ENCODE peak calls at places on chromosomes 16 and 17, in eight cellular contexts. K is CD8-positive, alpha-beta T cell; R is astrocyte of the cerebellum; M is omental fat pad; G is Caco-2; O is H9; V is choroid plexus epithelial cell; A is progenitor cell of endocrine pancreas. E is an unnamed sample.

GRCh38 chr16:82694239-82694874 is 67.6 kb downstream of the CDH13 start:
- DNase-seq in K (no peak), R (no peak), M (no peak), G (no peak), O (no peak), V (peak), A (no peak), E (no peak)

GRCh38 chr17:32445075-32445427 is 741 bp downstream of the PSMD11 start:
- DNase-seq in K (peak), R (peak), M (peak), G (peak), O (peak), V (peak), A (no peak), E (no peak)

GRCh38 chr17:49993423-49994037 is 1.5 kb downstream of the DLX3 start:
- DNase-seq in K (no peak), R (no peak), M (no peak), G (no peak), O (peak), V (no peak), A (peak), E (no peak)

GRCh38 chr17:50604470-50604869 is 30.2 kb upstream of the ABCC3 start:
- DNase-seq in K (no peak), R (peak), M (no peak), G (no peak), O (peak), V (peak), A (no peak), E (peak)

GRCh38 chr16:13100970-13101369 is 199.6 kb downstream of the SHISA9 start:
- DNase-seq in K (no peak), R (no peak), M (no peak), G (no peak), O (no peak), V (no peak), A (no peak), E (no peak)

GRCh38 chr16:81553080-81553813 is 108.6 kb downstream of the CMIP start:
- DNase-seq in K (no peak), R (no peak), M (no peak), G (no peak), O (no peak), V (no peak), A (no peak), E (no peak)

GRCh38 chr16:2475413-2476344 is 752 bp downstream of the TBC1D24 start:
- DNase-seq in K (peak), R (no peak), M (no peak), G (no peak), O (peak), V (no peak), A (no peak), E (no peak)

GRCh38 chr16:82761236-82761635 is 134.5 kb downstream of the CDH13 start:
- DNase-seq in K (no peak), R (peak), M (peak), G (no peak), O (no peak), V (peak), A (no peak), E (no peak)

GRCh38 chr17:64741924-64742670 is 80.0 kb upstream of the SMURF2 start:
- DNase-seq in K (no peak), R (no peak), M (no peak), G (no peak), O (no peak), V (peak), A (no peak), E (peak)

GRCh38 chr16:81583893-81584705 is 139.5 kb downstream of the CMIP start:
- DNase-seq in K (no peak), R (no peak), M (no peak), G (no peak), O (no peak), V (no peak), A (no peak), E (no peak)

GRCh38 chr16:10862432-10862831 is 14.6 kb upstream of the CIITA start:
- DNase-seq in K (no peak), R (peak), M (no peak), G (no peak), O (no peak), V (peak), A (no peak), E (no peak)

GRCh38 chr16:87742781-87743490 is 22.9 kb downstream of the KLHDC4 start:
- DNase-seq in K (no peak), R (no peak), M (no peak), G (no peak), O (no peak), V (no peak), A (no peak), E (no peak)

GRCh38 chr16:62576636-62577035 is 540.4 kb upstream of the CDH8 start:
- DNase-seq in K (no peak), R (no peak), M (no peak), G (no peak), O (no peak), V (no peak), A (no peak), E (no peak)
- TF ChIP-seq CTCF in K (no peak), R (no peak), M (no peak), G (no peak), O (no peak), V (no peak), A (no peak), E (no peak)

GRCh38 chr16:69567031-69567680 is 1.4 kb downstream of the NFAT5 start:
- DNase-seq in K (no peak), R (peak), M (no peak), G (peak), O (peak), V (peak), A (no peak), E (peak)
- TF ChIP-seq CTCF in K (peak), R (peak), M (no peak), G (peak), O (peak), V (peak), A (peak), E (peak)

GRCh38 chr17:30095507-30096244 is 20.9 kb upstream of the NSRP1 start:
- DNase-seq in K (no peak), R (peak), M (no peak), G (no peak), O (peak), V (peak), A (no peak), E (no peak)
- TF ChIP-seq CTCF in K (peak), R (peak), M (no peak), G (peak), O (peak), V (peak), A (peak), E (peak)

GRCh38 chr16:65548470-65548869 is 426.6 kb upstream of the CDH11 start:
- DNase-seq in K (no peak), R (peak), M (no peak), G (no peak), O (peak), V (peak), A (no peak), E (no peak)
- TF ChIP-seq CTCF in K (no peak), R (peak), M (no peak), G (no peak), O (peak), V (peak), A (no peak), E (no peak)

GRCh38 chr17:45785373-45786193 is 1.5 kb downstream of the CRHR1 start:
- DNase-seq in K (no peak), R (no peak), M (no peak), G (no peak), O (peak), V (no peak), A (no peak), E (no peak)
- TF ChIP-seq CTCF in K (no peak), R (no peak), M (no peak), G (no peak), O (no peak), V (no peak), A (no peak), E (no peak)

GRCh38 chr16:27378871-27379580 is 22.9 kb upstream of the IL21R start:
- DNase-seq in K (no peak), R (no peak), M (no peak), G (no peak), O (no peak), V (peak), A (no peak), E (no peak)

GRCh38 chr16:27374231-27374793 is 27.7 kb upstream of the IL21R start:
- DNase-seq in K (no peak), R (no peak), M (no peak), G (no peak), O (no peak), V (no peak), A (no peak), E (no peak)

GRCh38 chr16:27377666-27378485 is 24.1 kb upstream of the IL21R start:
- DNase-seq in K (no peak), R (no peak), M (no peak), G (no peak), O (no peak), V (no peak), A (no peak), E (no peak)

GRCh38 chr16:27373312-27373711 is 28.7 kb upstream of the IL21R start:
- DNase-seq in K (no peak), R (no peak), M (no peak), G (no peak), O (no peak), V (no peak), A (no peak), E (no peak)

GRCh38 chr16:27374794-27375499 is 27.0 kb upstream of the IL21R start:
- DNase-seq in K (peak), R (peak), M (no peak), G (peak), O (peak), V (peak), A (peak), E (peak)
- TF ChIP-seq CTCF in K (peak), R (peak), M (no peak), G (peak), O (peak), V (peak), A (peak), E (peak)

DNA sequence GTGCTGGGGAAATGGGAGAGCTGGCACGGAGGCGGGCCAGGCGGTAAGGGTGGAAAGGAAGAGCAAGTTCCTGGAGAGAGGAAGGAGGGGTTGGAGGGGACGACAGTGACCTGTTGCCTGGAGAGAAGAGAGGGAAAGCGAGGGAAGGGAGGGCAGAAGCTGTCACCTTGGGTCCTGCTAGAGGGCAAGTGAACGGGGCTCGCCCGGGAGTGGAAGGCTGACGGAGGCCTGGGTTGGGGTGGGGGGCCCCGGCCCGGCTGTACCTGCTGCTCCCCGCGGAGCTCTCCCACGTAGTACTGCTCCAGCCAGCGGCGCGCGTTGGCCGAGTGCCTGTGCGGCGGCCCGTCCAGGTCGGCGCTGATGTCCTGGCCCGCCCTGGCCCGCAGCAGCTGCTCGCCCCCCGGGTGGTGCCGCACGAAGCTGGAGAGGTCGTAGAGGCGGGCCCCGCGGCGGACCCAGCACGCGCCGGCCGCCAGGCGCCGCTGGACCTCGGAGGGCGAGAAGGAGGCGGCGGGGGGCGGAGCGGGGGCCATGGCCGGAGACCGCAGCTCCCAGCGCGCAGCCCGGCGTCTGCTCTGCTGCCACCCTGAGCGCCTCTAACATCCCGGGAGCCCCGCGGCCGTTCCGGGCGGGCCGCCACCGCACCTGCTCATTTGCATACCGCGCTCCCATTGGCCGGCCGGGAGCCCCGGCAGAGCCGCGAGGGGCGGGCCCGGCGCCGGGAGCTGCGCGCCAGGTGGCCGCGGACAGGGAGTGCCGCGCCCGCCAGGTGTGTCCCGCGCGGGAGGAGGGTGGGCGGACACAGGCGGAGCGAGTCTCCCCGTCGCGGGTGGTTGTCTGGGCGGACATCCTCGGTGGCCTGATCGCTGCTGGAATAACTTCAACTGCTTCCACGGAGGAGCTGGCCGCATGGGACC is at the start of gene FA2H:
- DNase-seq in K (peak), R (no peak), M (peak), G (peak), O (peak), V (peak), A (peak), E (peak)
- TF ChIP-seq CTCF in K (no peak), R (no peak), M (no peak), G (peak), O (peak), V (peak), A (peak), E (no peak)

GRCh38 chr17:42291136-42291535 is 2.8 kb downstream of the STAT5A start:
- DNase-seq in K (no peak), R (no peak), M (no peak), G (peak), O (peak), V (no peak), A (no peak), E (no peak)
- TF ChIP-seq CTCF in K (no peak), R (no peak), M (no peak), G (no peak), O (no peak), V (no peak), A (no peak), E (no peak)

GRCh38 chr16:79800016-79800608 is 199.6 kb upstream of the MAF start:
- DNase-seq in K (no peak), R (no peak), M (no peak), G (no peak), O (no peak), V (no peak), A (no peak), E (no peak)

GRCh38 chr16:79801550-79802090 is 201.1 kb upstream of the MAF start:
- DNase-seq in K (no peak), R (no peak), M (no peak), G (no peak), O (no peak), V (no peak), A (no peak), E (no peak)

GRCh38 chr16:79795556-79795955 is 195.0 kb upstream of the MAF start:
- DNase-seq in K (no peak), R (no peak), M (no peak), G (no peak), O (no peak), V (no peak), A (no peak), E (no peak)

GRCh38 chr16:79797486-79797885 is 196.9 kb upstream of the MAF start:
- DNase-seq in K (no peak), R (no peak), M (no peak), G (no peak), O (no peak), V (no peak), A (no peak), E (no peak)

DNA sequence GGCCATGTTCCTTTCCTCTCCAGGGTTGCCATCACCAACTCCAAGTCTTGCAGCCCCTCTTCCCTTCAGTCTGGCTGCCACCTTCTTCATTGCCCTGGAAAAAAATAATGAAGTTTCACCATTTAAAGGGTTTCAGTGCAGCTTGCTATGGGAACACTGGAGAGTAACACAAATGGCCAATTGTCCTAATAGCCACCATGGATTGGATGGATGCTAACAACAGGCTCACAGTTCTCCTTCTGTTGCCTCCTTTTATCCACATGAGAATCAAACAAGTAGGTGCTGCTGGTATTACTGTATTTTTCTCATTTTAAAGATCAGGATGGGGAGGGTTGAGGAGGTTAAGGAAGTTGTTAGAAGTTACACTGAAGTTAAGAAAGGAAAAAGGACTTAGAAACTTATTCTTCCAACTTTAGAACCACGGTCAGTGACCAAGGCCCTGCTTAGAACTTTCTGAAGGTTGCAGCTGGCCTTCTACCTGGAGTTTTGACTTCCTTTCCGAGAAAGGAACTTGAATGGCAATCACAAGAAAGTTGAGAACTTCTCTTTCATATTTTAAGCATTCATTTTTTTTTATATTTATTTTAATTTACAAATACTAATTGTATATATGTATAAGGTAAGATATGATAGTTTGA is 198.0 kb upstream of the MAF start:
- DNase-seq in K (no peak), R (no peak), M (no peak), G (no peak), O (no peak), V (no peak), A (no peak), E (no peak)
- TF ChIP-seq CTCF in K (no peak), R (no peak), M (no peak), G (no peak), O (no peak), V (no peak), A (no peak), E (no peak)

GRCh38 chr17:79500738-79501533 is 109.9 kb downstream of the RBFOX3 start:
- DNase-seq in K (no peak), R (no peak), M (no peak), G (no peak), O (no peak), V (no peak), A (no peak), E (no peak)

GRCh38 chr17:79503440-79503839 is 107.4 kb downstream of the RBFOX3 start:
- DNase-seq in K (no peak), R (no peak), M (no peak), G (no peak), O (no peak), V (no peak), A (no peak), E (no peak)

GRCh38 chr17:79498854-79499253 is 112.0 kb downstream of the RBFOX3 start:
- DNase-seq in K (no peak), R (no peak), M (no peak), G (no peak), O (no peak), V (no peak), A (no peak), E (no peak)

GRCh38 chr17:79504181-79504605 is 106.7 kb downstream of the RBFOX3 start:
- DNase-seq in K (no peak), R (no peak), M (no peak), G (no peak), O (no peak), V (no peak), A (no peak), E (no peak)

GRCh38 chr17:79501910-79502309 is 108.9 kb downstream of the RBFOX3 start:
- DNase-seq in K (no peak), R (no peak), M (no peak), G (no peak), O (no peak), V (no peak), A (no peak), E (no peak)
- TF ChIP-seq CTCF in K (no peak), R (no peak), M (no peak), G (no peak), O (no peak), V (no peak), A (no peak), E (no peak)

E was measured in mesothelial cell of epicardium.